ENCODE peak calls at places on chromosome 6, in ten cellular contexts. One of them, this sample, is unnamed.

GRCh38 chr6:156508126-156508525 is 269.1 kb upstream of the ARID1B start:
- DNase-seq in OCI-LY7: no peak
- DNase-seq in effector memory CD8-positive, alpha-beta T cell: no peak
- DNase-seq in SW480: no peak
- DNase-seq in cardiac muscle cell: no peak
- DNase-seq in NCI-H748 treated with DMSO at 0.1 percent for 48 hours: no peak
- DNase-seq in activated CD8-positive, alpha-beta memory T cell treated with anti-CD3 and anti-CD28 coated beads, Interleukin-2, amount 50 U/mL, for 4 hours: no peak
- DNase-seq in stimulated activated naive CD8-positive, alpha-beta T cell treated with anti-CD3 and anti-CD28 coated beads, Interleukin-15, Interleukin-2, amounts not matched to agents 100 U/mL and 50 U/mL, for 24 hours: no peak
- DNase-seq in bronchial epithelial cell: no peak
- DNase-seq in stimulated activated CD4-positive, alpha-beta T cell treated with anti-CD3 and anti-CD28 coated beads, Interleukin-1b, Interleukin-23, amount 100 ng/mL, for 4 hours: no peak
- DNase-seq in this sample: no peak

GRCh38 chr6:56851104-56851503 is 103.8 kb upstream of the BEND6 start:
- DNase-seq in OCI-LY7: no peak
- DNase-seq in effector memory CD8-positive, alpha-beta T cell: no peak
- DNase-seq in SW480: no peak
- DNase-seq in cardiac muscle cell: peak
- DNase-seq in NCI-H748 treated with DMSO at 0.1 percent for 48 hours: no peak
- DNase-seq in activated CD8-positive, alpha-beta memory T cell treated with anti-CD3 and anti-CD28 coated beads, Interleukin-2, amount 50 U/mL, for 4 hours: no peak
- DNase-seq in stimulated activated naive CD8-positive, alpha-beta T cell treated with anti-CD3 and anti-CD28 coated beads, Interleukin-15, Interleukin-2, amounts not matched to agents 100 U/mL and 50 U/mL, for 24 hours: no peak
- DNase-seq in bronchial epithelial cell: no peak
- DNase-seq in stimulated activated CD4-positive, alpha-beta T cell treated with anti-CD3 and anti-CD28 coated beads, Interleukin-1b, Interleukin-23, amount 100 ng/mL, for 4 hours: no peak
- DNase-seq in this sample: no peak

GRCh38 chr6:157982580-157983438 is 1.1 kb downstream of the SYNJ2 start:
- DNase-seq in OCI-LY7: no peak
- DNase-seq in effector memory CD8-positive, alpha-beta T cell: no peak
- DNase-seq in SW480: peak
- DNase-seq in cardiac muscle cell: peak
- DNase-seq in NCI-H748 treated with DMSO at 0.1 percent for 48 hours: no peak
- DNase-seq in activated CD8-positive, alpha-beta memory T cell treated with anti-CD3 and anti-CD28 coated beads, Interleukin-2, amount 50 U/mL, for 4 hours: no peak
- DNase-seq in stimulated activated naive CD8-positive, alpha-beta T cell treated with anti-CD3 and anti-CD28 coated beads, Interleukin-15, Interleukin-2, amounts not matched to agents 100 U/mL and 50 U/mL, for 24 hours: no peak
- DNase-seq in bronchial epithelial cell: no peak
- DNase-seq in stimulated activated CD4-positive, alpha-beta T cell treated with anti-CD3 and anti-CD28 coated beads, Interleukin-1b, Interleukin-23, amount 100 ng/mL, for 4 hours: no peak
- DNase-seq in this sample: no peak

GRCh38 chr6:159085396-159085895 is 40.7 kb upstream of the TAGAP start:
- DNase-seq in OCI-LY7: no peak
- DNase-seq in effector memory CD8-positive, alpha-beta T cell: no peak
- DNase-seq in SW480: no peak
- DNase-seq in cardiac muscle cell: no peak
- DNase-seq in NCI-H748 treated with DMSO at 0.1 percent for 48 hours: no peak
- DNase-seq in activated CD8-positive, alpha-beta memory T cell treated with anti-CD3 and anti-CD28 coated beads, Interleukin-2, amount 50 U/mL, for 4 hours: no peak
- DNase-seq in stimulated activated naive CD8-positive, alpha-beta T cell treated with anti-CD3 and anti-CD28 coated beads, Interleukin-15, Interleukin-2, amounts not matched to agents 100 U/mL and 50 U/mL, for 24 hours: peak
- DNase-seq in bronchial epithelial cell: peak
- DNase-seq in stimulated activated CD4-positive, alpha-beta T cell treated with anti-CD3 and anti-CD28 coated beads, Interleukin-1b, Interleukin-23, amount 100 ng/mL, for 4 hours: no peak
- DNase-seq in this sample: no peak

GRCh38 chr6:131213501-131213990 is 78.3 kb downstream of the AKAP7 start:
- DNase-seq in OCI-LY7: no peak
- DNase-seq in effector memory CD8-positive, alpha-beta T cell: no peak
- DNase-seq in SW480: no peak
- DNase-seq in cardiac muscle cell: peak
- DNase-seq in NCI-H748 treated with DMSO at 0.1 percent for 48 hours: no peak
- DNase-seq in activated CD8-positive, alpha-beta memory T cell treated with anti-CD3 and anti-CD28 coated beads, Interleukin-2, amount 50 U/mL, for 4 hours: no peak
- DNase-seq in stimulated activated naive CD8-positive, alpha-beta T cell treated with anti-CD3 and anti-CD28 coated beads, Interleukin-15, Interleukin-2, amounts not matched to agents 100 U/mL and 50 U/mL, for 24 hours: no peak
- DNase-seq in bronchial epithelial cell: no peak
- DNase-seq in stimulated activated CD4-positive, alpha-beta T cell treated with anti-CD3 and anti-CD28 coated beads, Interleukin-1b, Interleukin-23, amount 100 ng/mL, for 4 hours: no peak
- DNase-seq in this sample: no peak

GRCh38 chr6:14108571-14109410 is 8.8 kb upstream of the CD83 start:
- DNase-seq in OCI-LY7: peak
- DNase-seq in effector memory CD8-positive, alpha-beta T cell: no peak
- DNase-seq in SW480: no peak
- DNase-seq in cardiac muscle cell: peak
- DNase-seq in NCI-H748 treated with DMSO at 0.1 percent for 48 hours: no peak
- DNase-seq in activated CD8-positive, alpha-beta memory T cell treated with anti-CD3 and anti-CD28 coated beads, Interleukin-2, amount 50 U/mL, for 4 hours: no peak
- DNase-seq in stimulated activated naive CD8-positive, alpha-beta T cell treated with anti-CD3 and anti-CD28 coated beads, Interleukin-15, Interleukin-2, amounts not matched to agents 100 U/mL and 50 U/mL, for 24 hours: peak
- DNase-seq in bronchial epithelial cell: no peak
- DNase-seq in stimulated activated CD4-positive, alpha-beta T cell treated with anti-CD3 and anti-CD28 coated beads, Interleukin-1b, Interleukin-23, amount 100 ng/mL, for 4 hours: peak
- DNase-seq in this sample: no peak

GRCh38 chr6:117008618-117009017 is 131.6 kb downstream of the RFX6 start:
- DNase-seq in OCI-LY7: peak
- DNase-seq in effector memory CD8-positive, alpha-beta T cell: no peak
- DNase-seq in SW480: no peak
- DNase-seq in cardiac muscle cell: no peak
- DNase-seq in NCI-H748 treated with DMSO at 0.1 percent for 48 hours: no peak
- DNase-seq in activated CD8-positive, alpha-beta memory T cell treated with anti-CD3 and anti-CD28 coated beads, Interleukin-2, amount 50 U/mL, for 4 hours: no peak
- DNase-seq in stimulated activated naive CD8-positive, alpha-beta T cell treated with anti-CD3 and anti-CD28 coated beads, Interleukin-15, Interleukin-2, amounts not matched to agents 100 U/mL and 50 U/mL, for 24 hours: no peak
- DNase-seq in bronchial epithelial cell: no peak
- DNase-seq in stimulated activated CD4-positive, alpha-beta T cell treated with anti-CD3 and anti-CD28 coated beads, Interleukin-1b, Interleukin-23, amount 100 ng/mL, for 4 hours: no peak
- DNase-seq in this sample: no peak

GRCh38 chr6:144153260-144153659 is 2.9 kb downstream of the STX11 start:
- DNase-seq in OCI-LY7: no peak
- DNase-seq in effector memory CD8-positive, alpha-beta T cell: no peak
- DNase-seq in SW480: no peak
- DNase-seq in cardiac muscle cell: no peak
- DNase-seq in NCI-H748 treated with DMSO at 0.1 percent for 48 hours: no peak
- DNase-seq in activated CD8-positive, alpha-beta memory T cell treated with anti-CD3 and anti-CD28 coated beads, Interleukin-2, amount 50 U/mL, for 4 hours: no peak
- DNase-seq in stimulated activated naive CD8-positive, alpha-beta T cell treated with anti-CD3 and anti-CD28 coated beads, Interleukin-15, Interleukin-2, amounts not matched to agents 100 U/mL and 50 U/mL, for 24 hours: no peak
- DNase-seq in bronchial epithelial cell: no peak
- DNase-seq in stimulated activated CD4-positive, alpha-beta T cell treated with anti-CD3 and anti-CD28 coated beads, Interleukin-1b, Interleukin-23, amount 100 ng/mL, for 4 hours: no peak
- DNase-seq in this sample: no peak

GRCh38 chr6:43923376-43924221 is 153.6 kb downstream of the VEGFA start:
- DNase-seq in OCI-LY7: no peak
- DNase-seq in effector memory CD8-positive, alpha-beta T cell: no peak
- DNase-seq in SW480: peak
- DNase-seq in cardiac muscle cell: peak
- DNase-seq in NCI-H748 treated with DMSO at 0.1 percent for 48 hours: no peak
- DNase-seq in activated CD8-positive, alpha-beta memory T cell treated with anti-CD3 and anti-CD28 coated beads, Interleukin-2, amount 50 U/mL, for 4 hours: no peak
- DNase-seq in stimulated activated naive CD8-positive, alpha-beta T cell treated with anti-CD3 and anti-CD28 coated beads, Interleukin-15, Interleukin-2, amounts not matched to agents 100 U/mL and 50 U/mL, for 24 hours: peak
- DNase-seq in bronchial epithelial cell: peak
- DNase-seq in stimulated activated CD4-positive, alpha-beta T cell treated with anti-CD3 and anti-CD28 coated beads, Interleukin-1b, Interleukin-23, amount 100 ng/mL, for 4 hours: no peak
- DNase-seq in this sample: no peak

GRCh38 chr6:45836438-45836824 is 179.2 kb downstream of the CLIC5 start:
- DNase-seq in OCI-LY7: no peak
- DNase-seq in effector memory CD8-positive, alpha-beta T cell: no peak
- DNase-seq in SW480: no peak
- DNase-seq in cardiac muscle cell: no peak
- DNase-seq in NCI-H748 treated with DMSO at 0.1 percent for 48 hours: no peak
- DNase-seq in activated CD8-positive, alpha-beta memory T cell treated with anti-CD3 and anti-CD28 coated beads, Interleukin-2, amount 50 U/mL, for 4 hours: no peak
- DNase-seq in stimulated activated naive CD8-positive, alpha-beta T cell treated with anti-CD3 and anti-CD28 coated beads, Interleukin-15, Interleukin-2, amounts not matched to agents 100 U/mL and 50 U/mL, for 24 hours: no peak
- DNase-seq in bronchial epithelial cell: no peak
- DNase-seq in stimulated activated CD4-positive, alpha-beta T cell treated with anti-CD3 and anti-CD28 coated beads, Interleukin-1b, Interleukin-23, amount 100 ng/mL, for 4 hours: no peak
- DNase-seq in this sample: no peak

GRCh38 chr6:98384766-98385165 is 449.6 kb upstream of the POU3F2 start:
- DNase-seq in OCI-LY7: no peak
- DNase-seq in effector memory CD8-positive, alpha-beta T cell: no peak
- DNase-seq in SW480: no peak
- DNase-seq in cardiac muscle cell: no peak
- DNase-seq in NCI-H748 treated with DMSO at 0.1 percent for 48 hours: no peak
- DNase-seq in activated CD8-positive, alpha-beta memory T cell treated with anti-CD3 and anti-CD28 coated beads, Interleukin-2, amount 50 U/mL, for 4 hours: no peak
- DNase-seq in stimulated activated naive CD8-positive, alpha-beta T cell treated with anti-CD3 and anti-CD28 coated beads, Interleukin-15, Interleukin-2, amounts not matched to agents 100 U/mL and 50 U/mL, for 24 hours: no peak
- DNase-seq in bronchial epithelial cell: no peak
- DNase-seq in stimulated activated CD4-positive, alpha-beta T cell treated with anti-CD3 and anti-CD28 coated beads, Interleukin-1b, Interleukin-23, amount 100 ng/mL, for 4 hours: no peak
- DNase-seq in this sample: no peak

GRCh38 chr6:89079611-89080213 is 839 bp upstream of the PNRC1 start:
- DNase-seq in OCI-LY7: peak
- DNase-seq in effector memory CD8-positive, alpha-beta T cell: peak
- DNase-seq in SW480: peak
- DNase-seq in cardiac muscle cell: peak
- DNase-seq in NCI-H748 treated with DMSO at 0.1 percent for 48 hours: peak
- DNase-seq in activated CD8-positive, alpha-beta memory T cell treated with anti-CD3 and anti-CD28 coated beads, Interleukin-2, amount 50 U/mL, for 4 hours: peak
- DNase-seq in stimulated activated naive CD8-positive, alpha-beta T cell treated with anti-CD3 and anti-CD28 coated beads, Interleukin-15, Interleukin-2, amounts not matched to agents 100 U/mL and 50 U/mL, for 24 hours: peak
- DNase-seq in bronchial epithelial cell: peak
- DNase-seq in stimulated activated CD4-positive, alpha-beta T cell treated with anti-CD3 and anti-CD28 coated beads, Interleukin-1b, Interleukin-23, amount 100 ng/mL, for 4 hours: peak
- DNase-seq in this sample: no peak

GRCh38 chr6:88263591-88263990 is 97.4 kb upstream of the CNR1 start:
- DNase-seq in OCI-LY7: no peak
- DNase-seq in effector memory CD8-positive, alpha-beta T cell: no peak
- DNase-seq in SW480: no peak
- DNase-seq in cardiac muscle cell: peak
- DNase-seq in NCI-H748 treated with DMSO at 0.1 percent for 48 hours: no peak
- DNase-seq in activated CD8-positive, alpha-beta memory T cell treated with anti-CD3 and anti-CD28 coated beads, Interleukin-2, amount 50 U/mL, for 4 hours: no peak
- DNase-seq in stimulated activated naive CD8-positive, alpha-beta T cell treated with anti-CD3 and anti-CD28 coated beads, Interleukin-15, Interleukin-2, amounts not matched to agents 100 U/mL and 50 U/mL, for 24 hours: no peak
- DNase-seq in bronchial epithelial cell: no peak
- DNase-seq in stimulated activated CD4-positive, alpha-beta T cell treated with anti-CD3 and anti-CD28 coated beads, Interleukin-1b, Interleukin-23, amount 100 ng/mL, for 4 hours: no peak
- DNase-seq in this sample: no peak

GRCh38 chr6:167957626-167958025 is 39.8 kb upstream of the KIF25 start:
- DNase-seq in OCI-LY7: no peak
- DNase-seq in effector memory CD8-positive, alpha-beta T cell: no peak
- DNase-seq in SW480: no peak
- DNase-seq in cardiac muscle cell: no peak
- DNase-seq in NCI-H748 treated with DMSO at 0.1 percent for 48 hours: no peak
- DNase-seq in activated CD8-positive, alpha-beta memory T cell treated with anti-CD3 and anti-CD28 coated beads, Interleukin-2, amount 50 U/mL, for 4 hours: no peak
- DNase-seq in stimulated activated naive CD8-positive, alpha-beta T cell treated with anti-CD3 and anti-CD28 coated beads, Interleukin-15, Interleukin-2, amounts not matched to agents 100 U/mL and 50 U/mL, for 24 hours: no peak
- DNase-seq in bronchial epithelial cell: peak
- DNase-seq in stimulated activated CD4-positive, alpha-beta T cell treated with anti-CD3 and anti-CD28 coated beads, Interleukin-1b, Interleukin-23, amount 100 ng/mL, for 4 hours: no peak
- DNase-seq in this sample: no peak

GRCh38 chr6:126919947-126920346 is 198.5 kb upstream of the RSPO3 start:
- DNase-seq in OCI-LY7: no peak
- DNase-seq in effector memory CD8-positive, alpha-beta T cell: no peak
- DNase-seq in SW480: no peak
- DNase-seq in cardiac muscle cell: peak
- DNase-seq in NCI-H748 treated with DMSO at 0.1 percent for 48 hours: no peak
- DNase-seq in activated CD8-positive, alpha-beta memory T cell treated with anti-CD3 and anti-CD28 coated beads, Interleukin-2, amount 50 U/mL, for 4 hours: no peak
- DNase-seq in stimulated activated naive CD8-positive, alpha-beta T cell treated with anti-CD3 and anti-CD28 coated beads, Interleukin-15, Interleukin-2, amounts not matched to agents 100 U/mL and 50 U/mL, for 24 hours: no peak
- DNase-seq in bronchial epithelial cell: peak
- DNase-seq in stimulated activated CD4-positive, alpha-beta T cell treated with anti-CD3 and anti-CD28 coated beads, Interleukin-1b, Interleukin-23, amount 100 ng/mL, for 4 hours: no peak
- DNase-seq in this sample: no peak

GRCh38 chr6:151807513-151808330 is at the start of gene ESR1:
- DNase-seq in OCI-LY7: no peak
- DNase-seq in effector memory CD8-positive, alpha-beta T cell: no peak
- DNase-seq in SW480: no peak
- DNase-seq in cardiac muscle cell: peak
- DNase-seq in NCI-H748 treated with DMSO at 0.1 percent for 48 hours: no peak
- DNase-seq in activated CD8-positive, alpha-beta memory T cell treated with anti-CD3 and anti-CD28 coated beads, Interleukin-2, amount 50 U/mL, for 4 hours: no peak
- DNase-seq in stimulated activated naive CD8-positive, alpha-beta T cell treated with anti-CD3 and anti-CD28 coated beads, Interleukin-15, Interleukin-2, amounts not matched to agents 100 U/mL and 50 U/mL, for 24 hours: no peak
- DNase-seq in bronchial epithelial cell: peak
- DNase-seq in stimulated activated CD4-positive, alpha-beta T cell treated with anti-CD3 and anti-CD28 coated beads, Interleukin-1b, Interleukin-23, amount 100 ng/mL, for 4 hours: peak
- DNase-seq in this sample: peak

GRCh38 chr6:84767591-84768201 is 3.3 kb upstream of the TBX18 start:
- DNase-seq in OCI-LY7: no peak
- DNase-seq in effector memory CD8-positive, alpha-beta T cell: no peak
- DNase-seq in SW480: no peak
- DNase-seq in cardiac muscle cell: no peak
- DNase-seq in NCI-H748 treated with DMSO at 0.1 percent for 48 hours: no peak
- DNase-seq in activated CD8-positive, alpha-beta memory T cell treated with anti-CD3 and anti-CD28 coated beads, Interleukin-2, amount 50 U/mL, for 4 hours: no peak
- DNase-seq in stimulated activated naive CD8-positive, alpha-beta T cell treated with anti-CD3 and anti-CD28 coated beads, Interleukin-15, Interleukin-2, amounts not matched to agents 100 U/mL and 50 U/mL, for 24 hours: no peak
- DNase-seq in bronchial epithelial cell: no peak
- DNase-seq in stimulated activated CD4-positive, alpha-beta T cell treated with anti-CD3 and anti-CD28 coated beads, Interleukin-1b, Interleukin-23, amount 100 ng/mL, for 4 hours: no peak
- DNase-seq in this sample: no peak

GRCh38 chr6:30213999-30214982 is 1.1 kb upstream of the TRIM26 start:
- DNase-seq in OCI-LY7: peak
- DNase-seq in effector memory CD8-positive, alpha-beta T cell: peak
- DNase-seq in SW480: peak
- DNase-seq in cardiac muscle cell: peak
- DNase-seq in NCI-H748 treated with DMSO at 0.1 percent for 48 hours: peak
- DNase-seq in activated CD8-positive, alpha-beta memory T cell treated with anti-CD3 and anti-CD28 coated beads, Interleukin-2, amount 50 U/mL, for 4 hours: peak
- DNase-seq in stimulated activated naive CD8-positive, alpha-beta T cell treated with anti-CD3 and anti-CD28 coated beads, Interleukin-15, Interleukin-2, amounts not matched to agents 100 U/mL and 50 U/mL, for 24 hours: peak
- DNase-seq in bronchial epithelial cell: peak
- DNase-seq in stimulated activated CD4-positive, alpha-beta T cell treated with anti-CD3 and anti-CD28 coated beads, Interleukin-1b, Interleukin-23, amount 100 ng/mL, for 4 hours: peak
- DNase-seq in this sample: peak